ENCODE peak calls at places on chromosomes 1 and 21, in ten cellular contexts. Q, T, Y, M, U, L, B, R, H and K are unnamed samples.

GRCh38 chr21:14120091-14120734 is 90.5 kb downstream of the LIPI start:
- DNase-seq in T (peak; percentile 64), Y (no peak), Q (peak; percentile 66), L (peak; percentile 75), B (peak; percentile 60), M (peak; percentile 59), U (no peak), R (peak; percentile 59), H (peak; percentile 4), K (no peak)

GRCh38 chr1:228098323-228098931 is 4.7 kb downstream of the C1orf35 start:
- DNase-seq in T (peak; percentile 10), M (peak; percentile 19), U (no peak), B (no peak), L (no peak), H (no peak), Q (no peak), R (no peak), Y (no peak), K (no peak)

GRCh38 chr1:21901473-21901847 is 35.6 kb downstream of the HSPG2 start:
- DNase-seq in T (no peak), U (no peak), L (no peak), H (no peak), R (peak; percentile 27), B (no peak), Q (no peak), Y (no peak), M (no peak), K (no peak)

GRCh38 chr21:32412162-32412997 is at the start of gene EVA1C:
- DNase-seq in Y (peak; percentile 19), H (peak; percentile 77), Q (peak; percentile 20), B (no peak), R (peak; percentile 63), L (peak; percentile 25), M (peak; percentile 69), T (no peak), U (peak; percentile 64), K (peak; percentile 68)

GRCh38 chr1:163085041-163085903 is 16.1 kb downstream of the RGS4 start:
- DNase-seq in R (no peak), L (no peak), H (no peak), T (no peak), M (no peak), B (no peak), Q (no peak), Y (no peak), U (no peak), K (no peak)

GRCh38 chr1:183903101-183903500 is 98.2 kb downstream of the RGL1 start:
- DNase-seq in R (no peak), T (no peak), L (no peak), U (no peak), Y (no peak), Q (no peak), M (no peak), B (no peak), H (no peak), K (no peak)

GRCh38 chr1:193580419-193580818 is 394.0 kb upstream of the B3GALT2 start:
- DNase-seq in L (no peak), Y (no peak), T (no peak), M (no peak), B (no peak), Q (no peak), U (no peak), R (no peak), H (no peak), K (no peak)

GRCh38 chr1:182259963-182260362 is 131.6 kb downstream of the GLUL start:
- DNase-seq in M (no peak), R (no peak), Y (no peak), T (peak; percentile 72), Q (no peak), H (no peak), L (no peak), U (no peak), B (no peak), K (no peak)

GRCh38 chr1:172609528-172609927 is 49.4 kb upstream of the FASLG start:
- DNase-seq in Y (peak; percentile 33), U (no peak), H (peak; percentile 42), Q (no peak), T (peak; percentile 34), L (no peak), M (no peak), B (no peak), R (no peak), K (no peak)

GRCh38 chr1:69919922-69920273 is 285.5 kb downstream of the LRRC40 start:
- DNase-seq in U (no peak), Y (no peak), M (no peak), B (no peak), Q (no peak), T (no peak), H (no peak), L (no peak), R (no peak), K (no peak)

GRCh38 chr1:31875636-31876236 is 59.9 kb upstream of the SPOCD1 start:
- DNase-seq in Q (no peak), U (no peak), T (no peak), B (no peak), L (no peak), Y (no peak), R (no peak), M (no peak), H (no peak), K (no peak)

GRCh38 chr1:218361298-218362065 is 16.3 kb downstream of the TGFB2 start:
- DNase-seq in H (peak; percentile 79), M (no peak), U (no peak), B (peak; percentile 78), T (peak; percentile 49), R (peak; percentile 64), Y (peak; percentile 74), L (peak; percentile 19), Q (peak; percentile 15), K (no peak)

GRCh38 chr1:244118087-244118761 is 67.1 kb downstream of the ZBTB18 start:
- DNase-seq in M (no peak), U (no peak), L (peak; percentile 27), R (no peak), H (no peak), Y (no peak), B (no peak), Q (no peak), T (no peak), K (no peak)

GRCh38 chr1:82000221-82000620 is 199.5 kb downstream of the ADGRL2 start:
- DNase-seq in B (peak; percentile 69), R (peak; percentile 48), U (no peak), Y (no peak), Q (no peak), T (no peak), M (no peak), L (no peak), H (no peak), K (no peak)

GRCh38 chr1:235511470-235512240 is 7.4 kb upstream of the B3GALNT2 start:
- DNase-seq in Q (no peak), Y (no peak), R (peak; percentile 16), B (peak; percentile 65), H (no peak), T (peak; percentile 38), M (no peak), L (peak; percentile 24), U (no peak), K (no peak)

GRCh38 chr21:28547795-28548194 is 444.9 kb downstream of the LTN1 start:
- DNase-seq in U (no peak), Q (no peak), Y (no peak), R (no peak), T (no peak), L (no peak), H (no peak), B (no peak), M (no peak), K (no peak)

GRCh38 chr1:214314178-214314843 is 33.4 kb downstream of the SMYD2 start:
- DNase-seq in B (no peak), U (no peak), Y (no peak), H (no peak), M (no peak), R (no peak), L (no peak), Q (no peak), T (no peak), K (no peak)

GRCh38 chr1:78676347-78676982 is 26.8 kb downstream of the IFI44 start:
- DNase-seq in R (peak; percentile 74), B (peak; percentile 38), L (peak; percentile 24), Y (peak; percentile 80), T (peak; percentile 62), H (peak; percentile 89), M (no peak), U (peak; percentile 66), Q (peak; percentile 39), K (peak; percentile 40)

GRCh38 chr1:201335174-201335870 is 42.2 kb downstream of the TNNT2 start:
- DNase-seq in T (no peak), Q (no peak), B (no peak), H (no peak), M (no peak), Y (no peak), U (no peak), R (no peak), L (no peak), K (no peak)

DNA sequence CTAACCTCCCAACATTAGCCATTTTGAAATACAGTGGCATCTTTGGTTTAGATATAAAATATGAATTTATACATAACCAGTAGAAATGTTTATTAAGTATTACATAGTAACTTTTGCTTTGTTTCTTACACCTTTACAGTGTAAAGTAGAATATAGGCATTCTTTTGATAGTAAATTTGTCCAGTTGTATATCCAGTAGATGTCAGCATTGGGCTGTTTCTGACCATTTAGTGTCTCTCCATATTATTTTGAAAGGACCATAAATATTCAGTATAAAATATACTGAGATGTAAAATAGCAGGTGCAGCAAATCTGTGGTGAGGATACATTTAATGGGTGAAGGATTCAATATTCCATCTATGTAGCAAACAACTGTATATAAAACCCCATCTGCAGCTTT is 115.8 kb upstream of the ZRANB2 start:
- DNase-seq in Q (no peak), U (no peak), T (peak; percentile 20), H (peak; percentile 57), B (no peak), R (no peak), L (no peak), Y (peak; percentile 20), M (no peak), K (no peak)
- TF ChIP-seq CTCF in Q (peak; percentile 23), U (peak; percentile 43), T (no peak), H (peak; percentile 51), B (peak; percentile 8), R (peak; percentile 60), L (no peak), Y (peak; percentile 40), M (peak; percentile 61), K (no peak)

GRCh38 chr1:160046494-160047115 is 14.8 kb upstream of the PIGM start:
- DNase-seq in R (peak; percentile 80), B (peak; percentile 65), L (peak; percentile 52), Q (peak; percentile 66), U (peak; percentile 5), T (peak; percentile 54), Y (peak; percentile 33), M (peak; percentile 68), H (peak; percentile 55), K (peak; percentile 34)
- TF ChIP-seq CTCF in R (peak; percentile 75), B (peak; percentile 69), L (peak; percentile 63), Q (peak; percentile 55), U (peak; percentile 60), T (peak; percentile 33), Y (peak; percentile 66), M (peak; percentile 84), H (peak; percentile 56), K (peak; percentile 17)

GRCh38 chr1:6292134-6292533 is 31.2 kb upstream of the GPR153 start:
- DNase-seq in Y (no peak), B (no peak), T (no peak), Q (no peak), L (no peak), U (no peak), M (no peak), H (no peak), R (no peak), K (no peak)
- TF ChIP-seq CTCF in Y (no peak), B (no peak), T (no peak), Q (no peak), L (no peak), U (no peak), M (no peak), H (no peak), R (no peak), K (no peak)

GRCh38 chr1:5951846-5952410 is 40.3 kb downstream of the NPHP4 start:
- DNase-seq in U (no peak), Y (no peak), T (no peak), R (no peak), B (no peak), Q (no peak), H (no peak), L (no peak), M (peak; percentile 16), K (no peak)
- TF ChIP-seq CTCF in U (no peak), Y (no peak), T (no peak), R (no peak), B (no peak), Q (no peak), H (no peak), L (no peak), M (no peak), K (no peak)